ENCODE peak calls at places on chromosome 22, in nine cellular contexts. One of them, this sample, is unnamed.

GRCh38 chr22:48758905-48759875 is 1068.5 kb downstream of the BRD1 start:
- DNase-seq in body of pancreas: no peak
- DNase-seq in AG04449: no peak
- DNase-seq in IMR-90: no peak
- DNase-seq in OCI-LY7: no peak
- DNase-seq in adrenal gland: peak
- DNase-seq in astrocyte of the spinal cord: no peak
- DNase-seq in cardiac fibroblast: no peak
- DNase-seq in tibial nerve: peak
- DNase-seq in this sample: no peak

GRCh38 chr22:47457021-47457420 is 694.6 kb downstream of the TBC1D22A start:
- DNase-seq in astrocyte of the spinal cord: no peak
- DNase-seq in body of pancreas: no peak
- DNase-seq in AG04449: no peak
- DNase-seq in IMR-90: no peak
- DNase-seq in OCI-LY7: no peak
- DNase-seq in tibial nerve: no peak
- DNase-seq in adrenal gland: no peak
- DNase-seq in cardiac fibroblast: no peak
- DNase-seq in this sample: no peak

GRCh38 chr22:31137721-31138120 is 2.6 kb downstream of the PLA2G3 start:
- DNase-seq in astrocyte of the spinal cord: no peak
- DNase-seq in IMR-90: no peak
- DNase-seq in tibial nerve: no peak
- DNase-seq in OCI-LY7: no peak
- DNase-seq in body of pancreas: no peak
- DNase-seq in cardiac fibroblast: no peak
- DNase-seq in adrenal gland: no peak
- DNase-seq in AG04449: no peak
- DNase-seq in this sample: no peak

GRCh38 chr22:30921108-30921507 is 47.5 kb downstream of the MORC2 start:
- DNase-seq in body of pancreas: no peak
- DNase-seq in tibial nerve: no peak
- DNase-seq in cardiac fibroblast: no peak
- DNase-seq in AG04449: no peak
- DNase-seq in OCI-LY7: peak
- DNase-seq in astrocyte of the spinal cord: no peak
- DNase-seq in adrenal gland: no peak
- DNase-seq in IMR-90: no peak
- DNase-seq in this sample: no peak

GRCh38 chr22:24553597-24554315 is 1.2 kb downstream of the GUCD1 start:
- DNase-seq in OCI-LY7: peak
- DNase-seq in astrocyte of the spinal cord: peak
- DNase-seq in adrenal gland: peak
- DNase-seq in IMR-90: peak
- DNase-seq in body of pancreas: peak
- DNase-seq in AG04449: no peak
- DNase-seq in tibial nerve: no peak
- DNase-seq in cardiac fibroblast: no peak
- DNase-seq in this sample: no peak

GRCh38 chr22:44352378-44353062 is 39.8 kb upstream of the SHISAL1 start:
- DNase-seq in AG04449: no peak
- DNase-seq in astrocyte of the spinal cord: no peak
- DNase-seq in cardiac fibroblast: no peak
- DNase-seq in IMR-90: no peak
- DNase-seq in body of pancreas: no peak
- DNase-seq in adrenal gland: no peak
- DNase-seq in tibial nerve: no peak
- DNase-seq in OCI-LY7: no peak
- DNase-seq in this sample: no peak

GRCh38 chr22:45051946-45052345 is 42.1 kb upstream of the PHF21B start:
- DNase-seq in AG04449: no peak
- DNase-seq in adrenal gland: no peak
- DNase-seq in body of pancreas: no peak
- DNase-seq in tibial nerve: no peak
- DNase-seq in IMR-90: no peak
- DNase-seq in OCI-LY7: no peak
- DNase-seq in astrocyte of the spinal cord: no peak
- DNase-seq in cardiac fibroblast: no peak
- DNase-seq in this sample: no peak

GRCh38 chr22:35921777-35922176 is 106.8 kb downstream of the RBFOX2 start:
- DNase-seq in AG04449: peak
- DNase-seq in tibial nerve: peak
- DNase-seq in OCI-LY7: peak
- DNase-seq in IMR-90: peak
- DNase-seq in adrenal gland: peak
- DNase-seq in astrocyte of the spinal cord: peak
- DNase-seq in cardiac fibroblast: peak
- DNase-seq in body of pancreas: peak
- DNase-seq in this sample: peak

GRCh38 chr22:43435851-43436535 is 24.2 kb downstream of the MPPED1 start:
- DNase-seq in IMR-90: no peak
- DNase-seq in body of pancreas: peak
- DNase-seq in tibial nerve: no peak
- DNase-seq in astrocyte of the spinal cord: no peak
- DNase-seq in OCI-LY7: no peak
- DNase-seq in cardiac fibroblast: no peak
- DNase-seq in adrenal gland: no peak
- DNase-seq in AG04449: no peak
- DNase-seq in this sample: no peak

GRCh38 chr22:49845241-49845640 is 8.4 kb upstream of the ZBED4 start:
- DNase-seq in astrocyte of the spinal cord: no peak
- DNase-seq in IMR-90: no peak
- DNase-seq in adrenal gland: no peak
- DNase-seq in body of pancreas: no peak
- DNase-seq in tibial nerve: no peak
- DNase-seq in AG04449: no peak
- DNase-seq in OCI-LY7: no peak
- DNase-seq in cardiac fibroblast: no peak
- DNase-seq in this sample: no peak

GRCh38 chr22:43783777-43784176 is 28.3 kb downstream of the EFCAB6 start:
- DNase-seq in astrocyte of the spinal cord: no peak
- DNase-seq in body of pancreas: no peak
- DNase-seq in cardiac fibroblast: no peak
- DNase-seq in IMR-90: no peak
- DNase-seq in adrenal gland: no peak
- DNase-seq in tibial nerve: no peak
- DNase-seq in AG04449: no peak
- DNase-seq in OCI-LY7: no peak
- DNase-seq in this sample: no peak

GRCh38 chr22:49365191-49365837 is 462.4 kb downstream of the BRD1 start:
- DNase-seq in IMR-90: no peak
- DNase-seq in AG04449: no peak
- DNase-seq in OCI-LY7: no peak
- DNase-seq in cardiac fibroblast: no peak
- DNase-seq in adrenal gland: no peak
- DNase-seq in astrocyte of the spinal cord: no peak
- DNase-seq in tibial nerve: no peak
- DNase-seq in body of pancreas: no peak
- DNase-seq in this sample: no peak

GRCh38 chr22:40520562-40520961 is 116.0 kb downstream of the MRTFA start:
- DNase-seq in AG04449: no peak
- DNase-seq in IMR-90: no peak
- DNase-seq in astrocyte of the spinal cord: no peak
- DNase-seq in cardiac fibroblast: no peak
- DNase-seq in tibial nerve: no peak
- DNase-seq in adrenal gland: no peak
- DNase-seq in OCI-LY7: no peak
- DNase-seq in body of pancreas: no peak
- DNase-seq in this sample: no peak

GRCh38 chr22:46633334-46633890 is 13.2 kb downstream of the GRAMD4 start:
- DNase-seq in body of pancreas: no peak
- DNase-seq in IMR-90: no peak
- DNase-seq in tibial nerve: no peak
- DNase-seq in adrenal gland: no peak
- DNase-seq in astrocyte of the spinal cord: no peak
- DNase-seq in OCI-LY7: no peak
- DNase-seq in AG04449: no peak
- DNase-seq in cardiac fibroblast: no peak
- DNase-seq in this sample: no peak

GRCh38 chr22:49502126-49502826 is 325.4 kb downstream of the BRD1 start:
- DNase-seq in cardiac fibroblast: no peak
- DNase-seq in AG04449: no peak
- DNase-seq in astrocyte of the spinal cord: peak
- DNase-seq in tibial nerve: no peak
- DNase-seq in adrenal gland: no peak
- DNase-seq in IMR-90: no peak
- DNase-seq in body of pancreas: no peak
- DNase-seq in OCI-LY7: no peak
- DNase-seq in this sample: peak

GRCh38 chr22:30459206-30460052 is 12.4 kb downstream of the SEC14L3 start:
- DNase-seq in cardiac fibroblast: peak
- DNase-seq in body of pancreas: no peak
- DNase-seq in AG04449: no peak
- DNase-seq in astrocyte of the spinal cord: peak
- DNase-seq in adrenal gland: no peak
- DNase-seq in OCI-LY7: peak
- DNase-seq in tibial nerve: no peak
- DNase-seq in IMR-90: peak
- DNase-seq in this sample: no peak

DNA sequence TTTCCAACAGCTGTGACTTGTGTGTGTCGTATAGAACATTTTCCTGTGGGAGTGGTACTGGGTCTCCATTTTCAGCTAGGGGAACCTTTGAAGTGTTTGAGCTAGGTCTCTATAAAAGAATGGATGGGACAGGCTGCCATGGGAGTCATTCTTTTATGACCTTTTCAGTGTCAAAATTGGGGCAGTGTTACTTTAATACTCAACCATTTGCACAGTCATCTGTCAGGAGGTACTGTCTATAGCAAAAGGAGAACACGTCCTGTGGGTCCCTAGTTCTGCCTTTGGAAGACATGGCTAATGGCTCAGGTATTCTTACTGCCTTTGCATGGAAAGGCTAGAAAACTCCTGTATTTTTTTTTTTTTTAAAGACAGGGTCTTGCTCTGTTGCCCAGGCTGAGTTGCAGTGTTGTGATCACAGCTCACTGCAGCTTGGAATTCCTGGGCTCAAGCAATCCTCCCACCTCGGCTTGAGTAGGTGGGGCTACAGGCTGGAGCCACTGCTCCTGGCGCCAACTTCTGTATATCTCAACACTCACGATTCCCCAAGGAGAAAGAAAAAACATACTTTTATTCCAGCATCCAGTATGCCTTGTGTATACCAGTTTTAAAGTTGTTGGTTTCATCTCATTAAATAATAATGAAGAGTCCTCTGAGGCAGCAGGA is 2.1 kb upstream of the ATF4 start:
- DNase-seq in AG04449: no peak
- DNase-seq in IMR-90: peak
- DNase-seq in cardiac fibroblast: peak
- DNase-seq in tibial nerve: no peak
- DNase-seq in adrenal gland: no peak
- DNase-seq in OCI-LY7: no peak
- DNase-seq in body of pancreas: no peak
- DNase-seq in astrocyte of the spinal cord: no peak
- DNase-seq in this sample: no peak
- H3K4me3 ChIP-seq in AG04449: no peak
- H3K4me3 ChIP-seq in IMR-90: no peak
- H3K4me3 ChIP-seq in cardiac fibroblast: no peak
- H3K4me3 ChIP-seq in tibial nerve: no peak
- H3K4me3 ChIP-seq in adrenal gland: no peak
- H3K4me3 ChIP-seq in OCI-LY7: peak
- H3K4me3 ChIP-seq in body of pancreas: no peak
- H3K4me3 ChIP-seq in astrocyte of the spinal cord: no peak
- H3K4me3 ChIP-seq in this sample: no peak

DNA sequence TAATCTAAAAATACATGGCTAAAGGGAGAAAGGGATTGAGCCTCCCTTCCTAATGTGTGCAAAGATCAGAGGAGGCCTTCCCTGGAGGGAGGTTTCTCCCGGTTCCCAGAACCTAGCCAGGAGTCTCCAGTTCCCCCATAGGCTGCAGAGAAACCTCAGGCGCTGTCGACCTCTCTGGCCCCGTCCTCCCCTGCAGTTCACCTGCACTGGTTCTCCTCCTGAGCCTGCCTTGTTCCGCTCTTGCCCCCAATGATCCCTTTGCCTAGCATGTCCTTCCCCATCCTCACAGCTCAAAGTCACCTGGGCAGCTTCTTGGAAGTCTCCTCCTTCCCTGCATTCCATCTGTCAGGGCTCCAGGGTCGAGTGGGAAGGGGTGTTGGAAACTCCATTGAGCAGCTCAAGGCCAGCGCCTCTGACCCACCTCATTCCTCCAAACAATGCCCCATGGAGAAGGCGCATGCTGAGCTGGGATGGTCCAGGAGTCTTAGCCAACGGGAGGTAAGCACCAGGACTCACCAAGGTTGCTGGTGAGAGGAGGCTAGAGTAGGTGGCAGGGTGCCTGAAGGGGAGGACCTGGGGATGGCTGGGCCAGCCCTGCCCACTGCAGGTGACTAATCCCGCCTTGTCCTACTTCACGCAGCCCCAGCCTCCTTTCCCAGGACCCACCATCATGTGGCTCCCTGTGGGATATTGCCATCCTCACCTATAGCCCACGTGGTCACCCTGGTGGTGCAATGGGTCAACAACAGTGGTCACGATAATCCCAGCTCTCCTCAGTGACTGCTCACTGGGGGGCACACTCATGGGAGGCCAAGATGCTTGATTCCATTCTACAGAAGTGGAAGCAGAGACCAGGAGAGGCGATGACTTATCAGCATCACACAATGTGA is 15.4 kb downstream of the RSPH14 start:
- DNase-seq in IMR-90: no peak
- DNase-seq in astrocyte of the spinal cord: no peak
- DNase-seq in adrenal gland: peak
- DNase-seq in body of pancreas: no peak
- DNase-seq in cardiac fibroblast: no peak
- DNase-seq in tibial nerve: no peak
- DNase-seq in AG04449: no peak
- DNase-seq in OCI-LY7: no peak
- DNase-seq in this sample: no peak
- TF ChIP-seq CTCF in IMR-90: no peak
- TF ChIP-seq CTCF in astrocyte of the spinal cord: no peak
- TF ChIP-seq CTCF in adrenal gland: no peak
- TF ChIP-seq CTCF in body of pancreas: no peak
- TF ChIP-seq CTCF in cardiac fibroblast: no peak
- TF ChIP-seq CTCF in tibial nerve: no peak
- TF ChIP-seq CTCF in AG04449: no peak
- TF ChIP-seq CTCF in OCI-LY7: no peak
- TF ChIP-seq CTCF in this sample: no peak

GRCh38 chr22:17164392-17165024 is 5.4 kb upstream of the HDHD5 start:
- DNase-seq in IMR-90: no peak
- DNase-seq in body of pancreas: no peak
- DNase-seq in OCI-LY7: no peak
- DNase-seq in cardiac fibroblast: peak
- DNase-seq in astrocyte of the spinal cord: no peak
- DNase-seq in tibial nerve: no peak
- DNase-seq in adrenal gland: no peak
- DNase-seq in AG04449: no peak
- DNase-seq in this sample: no peak
- H3K4me3 ChIP-seq in IMR-90: no peak
- H3K4me3 ChIP-seq in body of pancreas: no peak
- H3K4me3 ChIP-seq in OCI-LY7: no peak
- H3K4me3 ChIP-seq in cardiac fibroblast: no peak
- H3K4me3 ChIP-seq in astrocyte of the spinal cord: no peak
- H3K4me3 ChIP-seq in tibial nerve: no peak
- H3K4me3 ChIP-seq in adrenal gland: no peak
- H3K4me3 ChIP-seq in AG04449: no peak
- H3K4me3 ChIP-seq in this sample: no peak

DNA sequence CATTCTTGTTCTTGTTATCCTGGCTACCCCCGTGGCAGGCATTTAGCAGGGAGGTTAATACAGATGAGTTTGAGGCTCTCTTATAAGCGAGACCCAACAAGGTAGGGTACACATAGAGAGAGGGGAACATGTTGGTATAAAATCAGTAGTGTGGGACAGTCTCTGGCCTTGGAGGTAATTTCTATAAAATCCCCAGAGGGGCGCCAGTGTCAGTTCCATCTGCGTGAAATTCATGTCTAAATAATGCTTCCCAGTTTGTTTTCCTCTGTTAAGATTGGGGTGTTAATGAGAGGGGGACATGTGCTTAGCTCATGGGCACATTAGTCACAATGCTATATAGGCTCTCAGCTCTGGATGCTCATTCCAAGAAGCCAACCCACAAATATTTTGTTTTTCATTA is 150.7 kb downstream of the MYO18B start:
- DNase-seq in astrocyte of the spinal cord: no peak
- DNase-seq in IMR-90: no peak
- DNase-seq in body of pancreas: no peak
- DNase-seq in adrenal gland: no peak
- DNase-seq in tibial nerve: no peak
- DNase-seq in AG04449: no peak
- DNase-seq in OCI-LY7: no peak
- DNase-seq in cardiac fibroblast: no peak
- DNase-seq in this sample: no peak
- TF ChIP-seq CTCF in astrocyte of the spinal cord: no peak
- TF ChIP-seq CTCF in IMR-90: no peak
- TF ChIP-seq CTCF in body of pancreas: no peak
- TF ChIP-seq CTCF in adrenal gland: no peak
- TF ChIP-seq CTCF in tibial nerve: no peak
- TF ChIP-seq CTCF in AG04449: no peak
- TF ChIP-seq CTCF in OCI-LY7: peak
- TF ChIP-seq CTCF in cardiac fibroblast: no peak
- TF ChIP-seq CTCF in this sample: no peak

This sample was measured in retinal pigment epithelial cell.